ENCODE peak calls at places on chromosomes 2 and 18, in seven cellular contexts. A, H, D, B, F, Y and V are unnamed samples.

GRCh38 chr2:168494190-168494711 is 38.2 kb downstream of the CERS6 start:
- DNase-seq in A (no peak), B (no peak), D (no peak), Y (no peak), H (no peak), F (no peak), V (no peak)

GRCh38 chr2:134148172-134148571 is 105.7 kb upstream of the MGAT5 start:
- DNase-seq in F (no peak), D (no peak), H (no peak), B (no peak), A (no peak), Y (no peak), V (no peak)

GRCh38 chr18:31291688-31292087 is 26.3 kb upstream of the DSG1 start:
- DNase-seq in F (no peak), B (no peak), Y (no peak), D (no peak), H (no peak), A (no peak), V (no peak)

GRCh38 chr18:7632152-7633098 is 65.3 kb downstream of the PTPRM start:
- DNase-seq in H (no peak), F (no peak), D (no peak), Y (no peak), B (no peak), A (no peak), V (no peak)

GRCh38 chr2:95276244-95276887 is 2.1 kb downstream of the PROM2 start:
- DNase-seq in D (no peak), A (no peak), F (no peak), H (no peak), Y (no peak), B (no peak), V (no peak)

GRCh38 chr2:96143231-96143847 is 1.9 kb downstream of the DUSP2 start:
- DNase-seq in D (peak; percentile 32), A (no peak), H (no peak), B (no peak), Y (no peak), F (peak; percentile 33), V (no peak)

GRCh38 chr2:165909466-165909865 is 44.1 kb downstream of the TTC21B start:
- DNase-seq in A (no peak), H (no peak), F (no peak), Y (no peak), D (no peak), B (no peak), V (no peak)

GRCh38 chr18:73136134-73136533 is 268.3 kb upstream of the NETO1 start:
- DNase-seq in A (no peak), F (no peak), H (no peak), B (peak; percentile 21), Y (no peak), D (no peak), V (no peak)

GRCh38 chr2:25213229-25213628 is 44.8 kb upstream of the POMC start:
- DNase-seq in B (no peak), F (no peak), H (no peak), Y (no peak), A (no peak), D (no peak), V (no peak)